ENCODE peak calls at places on chromosomes 13 and 19, in six cellular contexts. I is heart left ventricle, X is heart right ventricle, T is retinal pigment epithelial cell, D is uterus, S is MCF 10A. F is an unnamed sample.

GRCh38 chr19:10691883-10692282 is 9.4 kb upstream of the QTRT1 start:
- DNase-seq in S (no peak), I (no peak), D (no peak), X (no peak), T (no peak), F (no peak)

GRCh38 chr19:32067686-32068085 is 277.7 kb upstream of the ZNF507 start:
- DNase-seq in D (no peak), I (no peak), X (no peak), T (no peak), S (no peak), F (no peak)

GRCh38 chr19:33194527-33194883 is 375 bp downstream of the LRP3 start:
- DNase-seq in I (no peak), X (no peak), S (no peak), T (no peak), D (no peak), F (no peak)

GRCh38 chr19:12786149-12786870 is 5.0 kb upstream of the JUNB start:
- DNase-seq in X (peak), I (peak), T (no peak), D (no peak), S (no peak), F (no peak)

GRCh38 chr13:23858586-23858985 is 30.6 kb downstream of the MIPEP start:
- DNase-seq in D (no peak), T (no peak), I (no peak), X (no peak), S (no peak), F (peak)

GRCh38 chr13:53200498-53201453 is 172.2 kb downstream of the OLFM4 start:
- DNase-seq in D (no peak), I (peak), T (no peak), S (no peak), X (peak), F (peak)

GRCh38 chr13:38590796-38591507 is 95.9 kb upstream of the FREM2 start:
- DNase-seq in D (no peak), S (no peak), X (no peak), I (no peak), T (no peak), F (no peak)

GRCh38 chr13:27174766-27175455 is 3.3 kb upstream of the USP12 start:
- DNase-seq in S (no peak), T (no peak), I (no peak), D (no peak), X (no peak), F (no peak)

GRCh38 chr19:54481326-54481930 is 8.3 kb upstream of the CDC42EP5 start:
- DNase-seq in S (peak), T (no peak), D (no peak), X (peak), I (no peak), F (peak)

GRCh38 chr13:113205428-113205931 is 3.0 kb downstream of the PCID2 start:
- DNase-seq in I (no peak), T (no peak), D (no peak), X (no peak), S (peak), F (no peak)

GRCh38 chr19:35869327-35870123 is 1.2 kb downstream of the APLP1 start:
- DNase-seq in I (peak), X (peak), S (no peak), T (peak), D (peak), F (peak)

GRCh38 chr13:73054712-73055111 is 4.1 kb upstream of the KLF5 start:
- DNase-seq in S (no peak), I (no peak), T (no peak), D (no peak), X (no peak), F (no peak)

GRCh38 chr13:94987869-94988268 is 275.5 kb upstream of the SOX21 start:
- DNase-seq in I (no peak), D (no peak), T (no peak), X (no peak), S (no peak), F (no peak)

GRCh38 chr19:38596057-38596981 is 21.4 kb downstream of the MAP4K1 start:
- DNase-seq in X (no peak), D (no peak), T (no peak), I (no peak), S (no peak), F (peak)

GRCh38 chr13:41995946-41996345 is 35.0 kb upstream of the VWA8 start:
- DNase-seq in X (no peak), S (peak), T (no peak), I (no peak), D (no peak), F (no peak)

GRCh38 chr13:26476111-26476743 is 81.3 kb upstream of the WASF3 start:
- DNase-seq in S (no peak), T (no peak), D (no peak), X (peak), I (peak), F (peak)

GRCh38 chr13:24623141-24623665 is 57.0 kb upstream of the ATP12A start:
- DNase-seq in T (no peak), I (no peak), X (no peak), S (no peak), D (no peak), F (no peak)

GRCh38 chr13:60164490-60164889 is 762 bp upstream of the DIAPH3 start:
- DNase-seq in I (no peak), X (no peak), T (no peak), S (no peak), D (no peak), F (no peak)

GRCh38 chr19:40282209-40282580 is 3.0 kb downstream of the AKT2 start:
- DNase-seq in D (no peak), S (no peak), I (no peak), T (no peak), X (no peak), F (no peak)

GRCh38 chr19:4108767-4109625 is 14.9 kb downstream of the MAP2K2 start:
- DNase-seq in D (no peak), S (no peak), I (no peak), X (no peak), T (no peak), F (no peak)

GRCh38 chr13:102091231-102091630 is 310.6 kb downstream of the FGF14 start:
- DNase-seq in I (no peak), S (peak), X (no peak), T (no peak), D (no peak), F (peak)

GRCh38 chr19:16216744-16217670 is 19.3 kb downstream of the AP1M1 start:
- DNase-seq in I (no peak), X (no peak), D (no peak), S (no peak), T (no peak), F (no peak)

GRCh38 chr13:114234645-114235421 is at the start of gene CDC16:
- DNase-seq in I (peak), D (peak), T (peak), S (peak), X (peak), F (peak)

GRCh38 chr19:58568731-58569130 is 4.4 kb downstream of the MZF1 start:
- DNase-seq in S (no peak), T (no peak), D (peak), I (no peak), X (no peak), F (no peak)

GRCh38 chr19:30079200-30079599 is 137.2 kb downstream of the URI1 start:
- DNase-seq in D (no peak), S (no peak), X (no peak), T (no peak), I (no peak), F (no peak)

GRCh38 chr19:34999498-35000337 is at the start of gene GRAMD1A:
- DNase-seq in X (peak), S (peak), T (peak), D (peak), I (peak), F (peak)

GRCh38 chr13:80473695-80474094 is 132.8 kb upstream of the SPRY2 start:
- DNase-seq in I (no peak), S (peak), X (no peak), D (no peak), T (no peak), F (no peak)

GRCh38 chr19:36963262-36963661 is 47.1 kb downstream of the ZNF568 start:
- DNase-seq in D (no peak), X (no peak), S (no peak), T (no peak), I (no peak), F (no peak)

GRCh38 chr13:28492527-28493367 is 2.2 kb downstream of the FLT1 start:
- DNase-seq in D (no peak), X (no peak), T (no peak), I (no peak), S (no peak), F (no peak)

GRCh38 chr13:41941174-41941573 is 19.7 kb downstream of the VWA8 start:
- DNase-seq in T (no peak), X (no peak), D (no peak), S (no peak), I (no peak), F (no peak)

GRCh38 chr19:12284226-12284625 is 10.5 kb downstream of the ZNF44 start:
- DNase-seq in S (no peak), I (no peak), T (no peak), X (no peak), D (no peak), F (no peak)

GRCh38 chr19:16566161-16566560 is 6.1 kb downstream of the SLC35E1 start:
- DNase-seq in D (no peak), S (no peak), X (no peak), I (no peak), T (no peak), F (no peak)

GRCh38 chr13:77196052-77196618 is 130.8 kb downstream of the MYCBP2 start:
- DNase-seq in S (no peak), D (no peak), I (peak), T (no peak), X (peak), F (no peak)

GRCh38 chr19:55447421-55448174 is 4.5 kb upstream of the SHISA7 start:
- DNase-seq in D (no peak), S (peak), T (no peak), X (no peak), I (no peak), F (no peak)

GRCh38 chr19:5225486-5226345 is 114.9 kb downstream of the PTPRS start:
- DNase-seq in I (no peak), T (no peak), X (no peak), D (no peak), S (no peak), F (peak)
- TF ChIP-seq CTCF in I (peak), T (peak), X (peak), D (peak), S (peak), F (peak)

DNA sequence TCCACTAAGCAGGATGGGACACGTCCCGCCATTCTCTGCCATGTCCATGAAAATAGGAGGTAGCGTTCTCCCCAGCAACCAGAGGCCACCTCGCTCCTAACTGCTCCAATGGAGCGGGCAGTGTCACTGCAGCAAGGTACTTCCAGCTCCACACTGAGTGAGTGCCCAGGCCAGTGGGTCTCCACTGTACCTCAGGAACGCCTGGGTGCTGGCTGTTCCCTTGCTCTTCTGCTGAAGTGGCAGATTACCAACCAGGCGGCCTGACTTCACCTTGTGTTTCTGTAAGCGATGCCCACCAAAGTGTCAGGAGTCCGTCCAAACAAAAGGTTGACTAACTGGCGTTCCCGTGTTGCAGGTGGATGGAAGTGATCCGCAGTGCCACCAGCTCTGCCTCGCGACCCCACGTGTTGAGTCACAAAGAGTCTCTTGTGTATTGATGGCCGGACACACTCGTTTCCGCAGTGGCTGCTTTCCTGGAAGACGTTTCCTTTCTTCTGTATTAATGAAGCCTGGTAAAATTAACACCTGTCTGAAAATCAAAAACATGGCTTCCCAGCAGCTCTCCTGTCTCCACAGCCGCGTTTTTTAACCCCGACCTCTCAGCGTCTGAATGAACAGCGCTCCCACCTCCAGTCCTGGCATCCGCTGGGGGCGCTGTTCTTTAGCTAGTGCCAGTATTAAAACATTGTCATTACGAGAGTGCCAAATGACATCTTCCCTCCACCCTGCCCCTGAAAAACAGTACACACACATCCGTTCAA is 128.8 kb downstream of the STK24 start:
- DNase-seq in I (peak), X (peak), T (no peak), S (no peak), D (peak), F (peak)
- TF ChIP-seq CTCF in I (peak), X (peak), T (peak), S (no peak), D (peak), F (peak)

DNA sequence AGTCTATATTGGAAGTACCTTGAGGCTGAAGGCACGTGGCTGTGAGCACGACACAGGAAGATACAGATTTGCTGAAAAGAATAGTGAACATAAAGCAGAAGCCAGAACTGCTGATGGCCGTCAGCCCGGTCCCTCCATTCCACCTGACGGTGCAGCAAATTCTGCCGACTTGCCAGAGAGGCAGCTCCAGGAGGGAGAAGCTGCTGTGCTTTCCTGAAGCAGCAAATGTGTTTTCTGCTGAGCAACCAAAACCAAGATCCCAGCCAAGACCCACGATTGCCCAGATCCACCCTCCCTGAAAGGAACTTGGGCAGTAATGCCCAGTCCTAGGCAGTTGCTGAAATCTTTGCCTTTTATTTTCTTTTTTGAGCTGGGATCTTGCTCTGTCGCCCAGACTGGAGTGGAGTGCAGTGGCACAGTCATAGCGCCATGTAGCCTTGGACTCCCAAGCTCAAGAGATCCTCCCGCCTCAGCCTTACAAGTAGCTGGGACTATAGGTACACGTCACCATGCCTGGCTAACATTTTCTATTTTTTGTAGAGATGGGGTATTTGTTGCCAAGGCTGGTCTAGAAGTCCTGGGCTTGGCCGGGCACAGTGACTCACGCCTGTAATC is 7.0 kb upstream of the RCN3 start:
- DNase-seq in T (no peak), I (no peak), S (no peak), X (no peak), D (no peak), F (no peak)
- TF ChIP-seq CTCF in T (no peak), I (no peak), S (no peak), X (no peak), D (no peak), F (no peak)

GRCh38 chr19:5542665-5543064 is 25.1 kb downstream of the TINCR start:
- DNase-seq in X (no peak), T (no peak), S (no peak), D (no peak), I (no peak), F (no peak)
- TF ChIP-seq CTCF in X (no peak), T (peak), S (no peak), D (no peak), I (no peak), F (no peak)

GRCh38 chr19:46604781-46605355 is 3.7 kb downstream of the CALM3 start:
- DNase-seq in S (no peak), I (no peak), X (no peak), D (no peak), T (no peak), F (no peak)
- TF ChIP-seq CTCF in S (no peak), I (no peak), X (no peak), D (no peak), T (peak), F (no peak)

GRCh38 chr13:106530907-106531520 is 4.4 kb downstream of the EFNB2 start:
- DNase-seq in T (no peak), D (no peak), I (no peak), X (no peak), S (no peak), F (no peak)

GRCh38 chr13:106532111-106532929 is 3.1 kb downstream of the EFNB2 start:
- DNase-seq in X (no peak), D (no peak), I (no peak), S (peak), T (no peak), F (no peak)

GRCh38 chr13:106534844-106535551 is 464 bp downstream of the EFNB2 start:
- DNase-seq in S (peak), I (no peak), D (no peak), X (no peak), T (no peak), F (peak)

GRCh38 chr13:106533940-106534843 is 1.3 kb downstream of the EFNB2 start:
- DNase-seq in I (peak), D (peak), X (peak), S (peak), T (no peak), F (peak)

GRCh38 chr13:106533101-106533939 is 2.1 kb downstream of the EFNB2 start:
- DNase-seq in X (peak), I (peak), S (peak), D (peak), T (no peak), F (peak)
- TF ChIP-seq CTCF in X (peak), I (peak), S (peak), D (peak), T (peak), F (no peak)

GRCh38 chr19:47832723-47833122 is 11.0 kb downstream of the CRX start:
- DNase-seq in S (no peak), I (no peak), X (no peak), T (no peak), D (no peak), F (no peak)
- TF ChIP-seq CTCF in S (no peak), I (no peak), X (no peak), T (peak), D (no peak), F (no peak)

GRCh38 chr19:860481-861098 is 1.1 kb downstream of the CFD start:
- DNase-seq in D (no peak), S (peak), I (no peak), X (no peak), T (no peak), F (peak)
- TF ChIP-seq CTCF in D (no peak), S (no peak), I (peak), X (no peak), T (no peak), F (no peak)

F was measured in endothelial cell.